ENCODE peak calls at places on chromosome 7, in ten cellular contexts. One of them, this sample, is unnamed.

GRCh38 chr7:1358376-1359050 is 100.8 kb downstream of the MICALL2 start:
- DNase-seq in GM06990: no peak
- DNase-seq in activated CD4-positive, alpha-beta T cell treated with anti-CD3 and anti-CD28 coated beads, Interleukin-2, amount 50 U/mL, for 24 hours: no peak
- DNase-seq in left ventricle myocardium inferior: no peak
- DNase-seq in activated effector memory CD4-positive, alpha-beta T cell treated with Interleukin-2 at 50 U/mL for 16 hours: no peak
- DNase-seq in GM04504: no peak
- DNase-seq in stimulated activated CD8-positive, alpha-beta memory T cell treated with anti-CD3 and anti-CD28 coated beads, Interleukin-2, amount 100 ng/mL, for 48 hours: no peak
- DNase-seq in SJSA1: no peak
- DNase-seq in stimulated activated CD4-positive, alpha-beta T cell treated with anti-CD3 and anti-CD28 coated beads, TNF-alpha, amount 100 ng/mL, for 1 hour: no peak
- DNase-seq in T-helper 1 cell: no peak
- DNase-seq in this sample: peak

GRCh38 chr7:1961776-1962276 is 270.9 kb downstream of the MAD1L1 start:
- DNase-seq in GM06990: no peak
- DNase-seq in activated CD4-positive, alpha-beta T cell treated with anti-CD3 and anti-CD28 coated beads, Interleukin-2, amount 50 U/mL, for 24 hours: no peak
- DNase-seq in left ventricle myocardium inferior: no peak
- DNase-seq in activated effector memory CD4-positive, alpha-beta T cell treated with Interleukin-2 at 50 U/mL for 16 hours: peak
- DNase-seq in GM04504: peak
- DNase-seq in stimulated activated CD8-positive, alpha-beta memory T cell treated with anti-CD3 and anti-CD28 coated beads, Interleukin-2, amount 100 ng/mL, for 48 hours: peak
- DNase-seq in SJSA1: no peak
- DNase-seq in stimulated activated CD4-positive, alpha-beta T cell treated with anti-CD3 and anti-CD28 coated beads, TNF-alpha, amount 100 ng/mL, for 1 hour: no peak
- DNase-seq in T-helper 1 cell: peak
- DNase-seq in this sample: peak

GRCh38 chr7:84949067-84949466 is 237.8 kb downstream of the SEMA3D start:
- DNase-seq in GM06990: no peak
- DNase-seq in activated CD4-positive, alpha-beta T cell treated with anti-CD3 and anti-CD28 coated beads, Interleukin-2, amount 50 U/mL, for 24 hours: no peak
- DNase-seq in left ventricle myocardium inferior: no peak
- DNase-seq in activated effector memory CD4-positive, alpha-beta T cell treated with Interleukin-2 at 50 U/mL for 16 hours: no peak
- DNase-seq in GM04504: no peak
- DNase-seq in stimulated activated CD8-positive, alpha-beta memory T cell treated with anti-CD3 and anti-CD28 coated beads, Interleukin-2, amount 100 ng/mL, for 48 hours: no peak
- DNase-seq in SJSA1: no peak
- DNase-seq in stimulated activated CD4-positive, alpha-beta T cell treated with anti-CD3 and anti-CD28 coated beads, TNF-alpha, amount 100 ng/mL, for 1 hour: no peak
- DNase-seq in T-helper 1 cell: no peak
- DNase-seq in this sample: no peak

GRCh38 chr7:91168766-91169518 is 95.3 kb upstream of the FZD1 start:
- DNase-seq in GM06990: no peak
- DNase-seq in activated CD4-positive, alpha-beta T cell treated with anti-CD3 and anti-CD28 coated beads, Interleukin-2, amount 50 U/mL, for 24 hours: no peak
- DNase-seq in left ventricle myocardium inferior: no peak
- DNase-seq in activated effector memory CD4-positive, alpha-beta T cell treated with Interleukin-2 at 50 U/mL for 16 hours: no peak
- DNase-seq in GM04504: no peak
- DNase-seq in stimulated activated CD8-positive, alpha-beta memory T cell treated with anti-CD3 and anti-CD28 coated beads, Interleukin-2, amount 100 ng/mL, for 48 hours: no peak
- DNase-seq in SJSA1: no peak
- DNase-seq in stimulated activated CD4-positive, alpha-beta T cell treated with anti-CD3 and anti-CD28 coated beads, TNF-alpha, amount 100 ng/mL, for 1 hour: no peak
- DNase-seq in T-helper 1 cell: no peak
- DNase-seq in this sample: no peak

GRCh38 chr7:51031216-51031615 is 248.5 kb upstream of the GRB10 start:
- DNase-seq in GM06990: no peak
- DNase-seq in activated CD4-positive, alpha-beta T cell treated with anti-CD3 and anti-CD28 coated beads, Interleukin-2, amount 50 U/mL, for 24 hours: no peak
- DNase-seq in left ventricle myocardium inferior: no peak
- DNase-seq in activated effector memory CD4-positive, alpha-beta T cell treated with Interleukin-2 at 50 U/mL for 16 hours: no peak
- DNase-seq in GM04504: no peak
- DNase-seq in stimulated activated CD8-positive, alpha-beta memory T cell treated with anti-CD3 and anti-CD28 coated beads, Interleukin-2, amount 100 ng/mL, for 48 hours: no peak
- DNase-seq in SJSA1: peak
- DNase-seq in stimulated activated CD4-positive, alpha-beta T cell treated with anti-CD3 and anti-CD28 coated beads, TNF-alpha, amount 100 ng/mL, for 1 hour: no peak
- DNase-seq in T-helper 1 cell: no peak
- DNase-seq in this sample: no peak

GRCh38 chr7:19708397-19709248 is at the start of gene POLR1F:
- DNase-seq in GM06990: peak
- DNase-seq in activated CD4-positive, alpha-beta T cell treated with anti-CD3 and anti-CD28 coated beads, Interleukin-2, amount 50 U/mL, for 24 hours: peak
- DNase-seq in left ventricle myocardium inferior: peak
- DNase-seq in activated effector memory CD4-positive, alpha-beta T cell treated with Interleukin-2 at 50 U/mL for 16 hours: peak
- DNase-seq in GM04504: peak
- DNase-seq in stimulated activated CD8-positive, alpha-beta memory T cell treated with anti-CD3 and anti-CD28 coated beads, Interleukin-2, amount 100 ng/mL, for 48 hours: peak
- DNase-seq in SJSA1: peak
- DNase-seq in stimulated activated CD4-positive, alpha-beta T cell treated with anti-CD3 and anti-CD28 coated beads, TNF-alpha, amount 100 ng/mL, for 1 hour: peak
- DNase-seq in T-helper 1 cell: peak
- DNase-seq in this sample: peak

GRCh38 chr7:129792721-129793120 is 160.0 kb downstream of the UBE2H start:
- DNase-seq in GM06990: no peak
- DNase-seq in activated CD4-positive, alpha-beta T cell treated with anti-CD3 and anti-CD28 coated beads, Interleukin-2, amount 50 U/mL, for 24 hours: no peak
- DNase-seq in left ventricle myocardium inferior: no peak
- DNase-seq in activated effector memory CD4-positive, alpha-beta T cell treated with Interleukin-2 at 50 U/mL for 16 hours: no peak
- DNase-seq in GM04504: no peak
- DNase-seq in stimulated activated CD8-positive, alpha-beta memory T cell treated with anti-CD3 and anti-CD28 coated beads, Interleukin-2, amount 100 ng/mL, for 48 hours: no peak
- DNase-seq in SJSA1: no peak
- DNase-seq in stimulated activated CD4-positive, alpha-beta T cell treated with anti-CD3 and anti-CD28 coated beads, TNF-alpha, amount 100 ng/mL, for 1 hour: no peak
- DNase-seq in T-helper 1 cell: no peak
- DNase-seq in this sample: no peak

GRCh38 chr7:17640730-17641377 is 299.4 kb downstream of the SNX13 start:
- DNase-seq in GM06990: no peak
- DNase-seq in activated CD4-positive, alpha-beta T cell treated with anti-CD3 and anti-CD28 coated beads, Interleukin-2, amount 50 U/mL, for 24 hours: no peak
- DNase-seq in left ventricle myocardium inferior: no peak
- DNase-seq in activated effector memory CD4-positive, alpha-beta T cell treated with Interleukin-2 at 50 U/mL for 16 hours: no peak
- DNase-seq in GM04504: no peak
- DNase-seq in stimulated activated CD8-positive, alpha-beta memory T cell treated with anti-CD3 and anti-CD28 coated beads, Interleukin-2, amount 100 ng/mL, for 48 hours: no peak
- DNase-seq in SJSA1: no peak
- DNase-seq in stimulated activated CD4-positive, alpha-beta T cell treated with anti-CD3 and anti-CD28 coated beads, TNF-alpha, amount 100 ng/mL, for 1 hour: no peak
- DNase-seq in T-helper 1 cell: no peak
- DNase-seq in this sample: peak

GRCh38 chr7:46205478-46205877 is 284.4 kb upstream of the IGFBP3 start:
- DNase-seq in GM06990: no peak
- DNase-seq in activated CD4-positive, alpha-beta T cell treated with anti-CD3 and anti-CD28 coated beads, Interleukin-2, amount 50 U/mL, for 24 hours: no peak
- DNase-seq in left ventricle myocardium inferior: no peak
- DNase-seq in activated effector memory CD4-positive, alpha-beta T cell treated with Interleukin-2 at 50 U/mL for 16 hours: no peak
- DNase-seq in GM04504: no peak
- DNase-seq in stimulated activated CD8-positive, alpha-beta memory T cell treated with anti-CD3 and anti-CD28 coated beads, Interleukin-2, amount 100 ng/mL, for 48 hours: no peak
- DNase-seq in SJSA1: no peak
- DNase-seq in stimulated activated CD4-positive, alpha-beta T cell treated with anti-CD3 and anti-CD28 coated beads, TNF-alpha, amount 100 ng/mL, for 1 hour: no peak
- DNase-seq in T-helper 1 cell: no peak
- DNase-seq in this sample: no peak

GRCh38 chr7:149415391-149416068 is 45.3 kb downstream of the ZNF777 start:
- DNase-seq in GM06990: no peak
- DNase-seq in activated CD4-positive, alpha-beta T cell treated with anti-CD3 and anti-CD28 coated beads, Interleukin-2, amount 50 U/mL, for 24 hours: no peak
- DNase-seq in left ventricle myocardium inferior: no peak
- DNase-seq in activated effector memory CD4-positive, alpha-beta T cell treated with Interleukin-2 at 50 U/mL for 16 hours: no peak
- DNase-seq in GM04504: no peak
- DNase-seq in stimulated activated CD8-positive, alpha-beta memory T cell treated with anti-CD3 and anti-CD28 coated beads, Interleukin-2, amount 100 ng/mL, for 48 hours: no peak
- DNase-seq in SJSA1: no peak
- DNase-seq in stimulated activated CD4-positive, alpha-beta T cell treated with anti-CD3 and anti-CD28 coated beads, TNF-alpha, amount 100 ng/mL, for 1 hour: no peak
- DNase-seq in T-helper 1 cell: no peak
- DNase-seq in this sample: peak

GRCh38 chr7:128379900-128380806 is 18.7 kb upstream of the PRRT4 start:
- DNase-seq in GM06990: no peak
- DNase-seq in activated CD4-positive, alpha-beta T cell treated with anti-CD3 and anti-CD28 coated beads, Interleukin-2, amount 50 U/mL, for 24 hours: no peak
- DNase-seq in left ventricle myocardium inferior: no peak
- DNase-seq in activated effector memory CD4-positive, alpha-beta T cell treated with Interleukin-2 at 50 U/mL for 16 hours: no peak
- DNase-seq in GM04504: no peak
- DNase-seq in stimulated activated CD8-positive, alpha-beta memory T cell treated with anti-CD3 and anti-CD28 coated beads, Interleukin-2, amount 100 ng/mL, for 48 hours: no peak
- DNase-seq in SJSA1: no peak
- DNase-seq in stimulated activated CD4-positive, alpha-beta T cell treated with anti-CD3 and anti-CD28 coated beads, TNF-alpha, amount 100 ng/mL, for 1 hour: no peak
- DNase-seq in T-helper 1 cell: no peak
- DNase-seq in this sample: no peak

GRCh38 chr7:101626069-101626671 is 2.9 kb downstream of the MYL10 start:
- DNase-seq in GM06990: no peak
- DNase-seq in activated CD4-positive, alpha-beta T cell treated with anti-CD3 and anti-CD28 coated beads, Interleukin-2, amount 50 U/mL, for 24 hours: no peak
- DNase-seq in left ventricle myocardium inferior: no peak
- DNase-seq in activated effector memory CD4-positive, alpha-beta T cell treated with Interleukin-2 at 50 U/mL for 16 hours: no peak
- DNase-seq in GM04504: no peak
- DNase-seq in stimulated activated CD8-positive, alpha-beta memory T cell treated with anti-CD3 and anti-CD28 coated beads, Interleukin-2, amount 100 ng/mL, for 48 hours: no peak
- DNase-seq in SJSA1: no peak
- DNase-seq in stimulated activated CD4-positive, alpha-beta T cell treated with anti-CD3 and anti-CD28 coated beads, TNF-alpha, amount 100 ng/mL, for 1 hour: no peak
- DNase-seq in T-helper 1 cell: no peak
- DNase-seq in this sample: no peak

GRCh38 chr7:132116369-132116768 is 459.9 kb downstream of the PLXNA4 start:
- DNase-seq in GM06990: no peak
- DNase-seq in activated CD4-positive, alpha-beta T cell treated with anti-CD3 and anti-CD28 coated beads, Interleukin-2, amount 50 U/mL, for 24 hours: no peak
- DNase-seq in left ventricle myocardium inferior: no peak
- DNase-seq in activated effector memory CD4-positive, alpha-beta T cell treated with Interleukin-2 at 50 U/mL for 16 hours: no peak
- DNase-seq in GM04504: peak
- DNase-seq in stimulated activated CD8-positive, alpha-beta memory T cell treated with anti-CD3 and anti-CD28 coated beads, Interleukin-2, amount 100 ng/mL, for 48 hours: no peak
- DNase-seq in SJSA1: no peak
- DNase-seq in stimulated activated CD4-positive, alpha-beta T cell treated with anti-CD3 and anti-CD28 coated beads, TNF-alpha, amount 100 ng/mL, for 1 hour: no peak
- DNase-seq in T-helper 1 cell: no peak
- DNase-seq in this sample: no peak

GRCh38 chr7:10708447-10708846 is 265.2 kb upstream of the PHF14 start:
- DNase-seq in GM06990: no peak
- DNase-seq in activated CD4-positive, alpha-beta T cell treated with anti-CD3 and anti-CD28 coated beads, Interleukin-2, amount 50 U/mL, for 24 hours: no peak
- DNase-seq in left ventricle myocardium inferior: no peak
- DNase-seq in activated effector memory CD4-positive, alpha-beta T cell treated with Interleukin-2 at 50 U/mL for 16 hours: no peak
- DNase-seq in GM04504: no peak
- DNase-seq in stimulated activated CD8-positive, alpha-beta memory T cell treated with anti-CD3 and anti-CD28 coated beads, Interleukin-2, amount 100 ng/mL, for 48 hours: no peak
- DNase-seq in SJSA1: no peak
- DNase-seq in stimulated activated CD4-positive, alpha-beta T cell treated with anti-CD3 and anti-CD28 coated beads, TNF-alpha, amount 100 ng/mL, for 1 hour: no peak
- DNase-seq in T-helper 1 cell: no peak
- DNase-seq in this sample: no peak

GRCh38 chr7:106766551-106766950 is 98.5 kb upstream of the PIK3CG start:
- DNase-seq in GM06990: no peak
- DNase-seq in activated CD4-positive, alpha-beta T cell treated with anti-CD3 and anti-CD28 coated beads, Interleukin-2, amount 50 U/mL, for 24 hours: no peak
- DNase-seq in left ventricle myocardium inferior: no peak
- DNase-seq in activated effector memory CD4-positive, alpha-beta T cell treated with Interleukin-2 at 50 U/mL for 16 hours: no peak
- DNase-seq in GM04504: no peak
- DNase-seq in stimulated activated CD8-positive, alpha-beta memory T cell treated with anti-CD3 and anti-CD28 coated beads, Interleukin-2, amount 100 ng/mL, for 48 hours: no peak
- DNase-seq in SJSA1: no peak
- DNase-seq in stimulated activated CD4-positive, alpha-beta T cell treated with anti-CD3 and anti-CD28 coated beads, TNF-alpha, amount 100 ng/mL, for 1 hour: no peak
- DNase-seq in T-helper 1 cell: no peak
- DNase-seq in this sample: no peak

GRCh38 chr7:91089382-91089963 is 174.8 kb upstream of the FZD1 start:
- DNase-seq in GM06990: no peak
- DNase-seq in activated CD4-positive, alpha-beta T cell treated with anti-CD3 and anti-CD28 coated beads, Interleukin-2, amount 50 U/mL, for 24 hours: no peak
- DNase-seq in left ventricle myocardium inferior: no peak
- DNase-seq in activated effector memory CD4-positive, alpha-beta T cell treated with Interleukin-2 at 50 U/mL for 16 hours: no peak
- DNase-seq in GM04504: no peak
- DNase-seq in stimulated activated CD8-positive, alpha-beta memory T cell treated with anti-CD3 and anti-CD28 coated beads, Interleukin-2, amount 100 ng/mL, for 48 hours: no peak
- DNase-seq in SJSA1: no peak
- DNase-seq in stimulated activated CD4-positive, alpha-beta T cell treated with anti-CD3 and anti-CD28 coated beads, TNF-alpha, amount 100 ng/mL, for 1 hour: no peak
- DNase-seq in T-helper 1 cell: no peak
- DNase-seq in this sample: no peak

This sample was measured in CD4-positive, alpha-beta memory T cell.